ENCODE peak calls at places on chromosomes 5 and 9, in eight cellular contexts. D is heart left ventricle, Y is stomach, S is uterus, Q is prostate gland, V is Peyer's patch, W is ovary, I is cardiac muscle cell. C is an unnamed sample.

GRCh38 chr5:158992104-158992740 is 107.5 kb downstream of the EBF1 start:
- DNase-seq in D (no peak), Y (no peak), S (no peak), Q (no peak), V (no peak), W (no peak), I (peak), C (no peak)

GRCh38 chr9:100063185-100063584 is 35.6 kb downstream of the ERP44 start:
- DNase-seq in D (no peak), Y (no peak), S (no peak), Q (no peak), V (no peak), W (no peak), I (peak), C (no peak)

GRCh38 chr9:91992636-91993035 is 42.6 kb upstream of the ROR2 start:
- DNase-seq in D (no peak), Y (no peak), S (no peak), Q (no peak), V (no peak), W (no peak), I (no peak), C (no peak)

GRCh38 chr5:79621056-79621455 is 8.8 kb downstream of the TENT2 start:
- DNase-seq in D (no peak), Y (no peak), S (no peak), Q (no peak), V (no peak), W (no peak), I (peak), C (no peak)

GRCh38 chr5:10538103-10538788 is 25.6 kb upstream of the ANKRD33B start:
- DNase-seq in D (no peak), Y (no peak), S (no peak), Q (no peak), V (no peak), W (no peak), I (no peak), C (no peak)

GRCh38 chr5:159038907-159039306 is 60.8 kb downstream of the EBF1 start:
- DNase-seq in D (no peak), Y (no peak), S (no peak), Q (no peak), V (no peak), W (no peak), I (peak), C (no peak)

GRCh38 chr5:73483676-73484075 is 14.6 kb upstream of the BTF3 start:
- DNase-seq in D (no peak), Y (no peak), S (no peak), Q (no peak), V (no peak), W (no peak), I (no peak), C (no peak)

GRCh38 chr9:121331992-121332685 is 37.9 kb downstream of the STOM start:
- DNase-seq in D (no peak), Y (no peak), S (no peak), Q (no peak), V (no peak), W (no peak), I (peak), C (no peak)

GRCh38 chr9:113343732-113344231 is 3.7 kb upstream of the WDR31 start:
- DNase-seq in D (peak), Y (peak), S (peak), Q (peak), V (no peak), W (peak), I (peak), C (no peak)

GRCh38 chr5:90899014-90899604 is 340.5 kb downstream of the ADGRV1 start:
- DNase-seq in D (no peak), Y (no peak), S (no peak), Q (no peak), V (no peak), W (no peak), I (no peak), C (no peak)

GRCh38 chr9:23526806-23527205 is 299.2 kb downstream of the ELAVL2 start:
- DNase-seq in D (no peak), Y (no peak), S (no peak), Q (no peak), V (no peak), W (no peak), I (no peak), C (no peak)

GRCh38 chr9:14131353-14132088 is 182.4 kb downstream of the NFIB start:
- DNase-seq in D (no peak), Y (no peak), S (no peak), Q (no peak), V (no peak), W (no peak), I (no peak), C (no peak)

GRCh38 chr9:126704157-126704941 is 90.6 kb downstream of the LMX1B start:
- DNase-seq in D (peak), Y (no peak), S (peak), Q (no peak), V (peak), W (peak), I (peak), C (no peak)

GRCh38 chr9:101977614-101978210 is 239.3 kb upstream of the GRIN3A start:
- DNase-seq in D (no peak), Y (no peak), S (no peak), Q (no peak), V (no peak), W (no peak), I (peak), C (peak)

GRCh38 chr9:6739218-6739617 is 18.6 kb upstream of the KDM4C start:
- DNase-seq in D (no peak), Y (no peak), S (no peak), Q (no peak), V (no peak), W (no peak), I (peak), C (no peak)

GRCh38 chr5:179190851-179191505 is 130.8 kb downstream of the ZNF354C start:
- DNase-seq in D (peak), Y (no peak), S (no peak), Q (no peak), V (peak), W (no peak), I (no peak), C (no peak)

GRCh38 chr5:101370240-101370639 is 467.2 kb upstream of the ST8SIA4 start:
- DNase-seq in D (no peak), Y (no peak), S (no peak), Q (no peak), V (no peak), W (no peak), I (no peak), C (no peak)
- H3K4me3 ChIP-seq in D (no peak), Y (no peak), S (no peak), Q (no peak), V (no peak), W (no peak), I (no peak), C (no peak)

GRCh38 chr5:163399923-163400322 is 37.5 kb upstream of the CCNG1 start:
- DNase-seq in D (no peak), Y (no peak), S (no peak), Q (no peak), V (no peak), W (no peak), I (no peak), C (no peak)
- TF ChIP-seq CTCF in D (no peak), Y (no peak), S (no peak), Q (no peak), V (no peak), W (no peak), I (no peak), C (no peak)

DNA sequence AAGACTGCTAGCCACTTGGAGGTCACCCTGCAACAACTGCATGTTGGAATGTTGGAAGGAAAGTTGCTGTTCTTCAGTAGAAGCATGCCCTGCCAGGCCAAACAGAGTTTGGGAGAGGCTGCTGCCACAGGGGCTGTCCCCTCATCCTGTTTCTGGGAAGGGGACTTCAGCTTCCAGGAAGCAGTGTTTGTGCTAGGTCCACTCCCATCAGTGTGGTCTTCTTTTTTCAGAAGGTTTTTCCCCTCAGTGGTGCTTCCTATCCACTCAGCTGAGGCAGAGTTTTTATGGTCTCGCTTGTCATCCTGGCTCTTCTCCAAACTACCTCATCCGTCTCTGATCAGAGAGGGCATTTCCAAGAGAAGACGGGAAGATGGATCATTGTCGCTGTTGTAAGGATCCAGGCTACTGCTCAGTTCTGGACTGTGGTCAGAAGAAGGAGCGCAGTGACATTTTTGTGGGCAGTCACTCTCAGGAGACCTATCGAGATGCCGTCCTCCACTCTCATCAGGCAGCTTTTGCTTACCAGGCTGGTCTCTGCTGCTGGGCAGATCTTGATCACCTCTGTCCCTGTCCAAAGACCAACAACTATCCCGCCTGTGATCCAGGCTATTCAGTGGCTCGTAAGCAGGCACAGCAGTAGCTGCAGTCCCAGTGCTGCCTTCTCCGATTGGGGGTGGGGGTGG is 97.8 kb upstream of the C5orf63 start:
- DNase-seq in D (no peak), Y (no peak), S (no peak), Q (no peak), V (no peak), W (no peak), I (no peak), C (no peak)
- H3K4me3 ChIP-seq in D (no peak), Y (no peak), S (no peak), Q (no peak), V (no peak), W (no peak), I (no peak), C (no peak)

DNA sequence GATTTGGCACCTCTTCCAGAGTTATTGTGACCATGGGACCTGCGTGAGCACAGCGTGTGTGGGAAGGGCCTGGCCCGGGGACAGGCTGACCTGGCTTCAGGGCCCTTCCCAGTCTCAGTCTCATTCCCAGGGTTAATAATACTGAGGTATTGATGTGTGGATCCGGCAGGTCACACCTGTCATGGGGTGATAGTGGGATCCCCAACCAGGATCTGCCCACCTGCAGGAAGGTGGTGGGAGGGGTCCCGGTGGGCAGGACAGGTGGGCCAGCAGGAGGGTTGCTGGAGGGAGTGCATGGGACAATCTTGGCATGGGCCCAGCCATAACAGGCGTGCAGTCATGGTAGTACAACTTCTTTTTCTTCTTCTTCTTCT is 55.4 kb downstream of the COL15A1 start:
- DNase-seq in D (no peak), Y (no peak), S (no peak), Q (no peak), V (no peak), W (peak), I (no peak), C (no peak)
- TF ChIP-seq CTCF in D (no peak), Y (no peak), S (no peak), Q (no peak), V (no peak), W (no peak), I (no peak), C (no peak)

DNA sequence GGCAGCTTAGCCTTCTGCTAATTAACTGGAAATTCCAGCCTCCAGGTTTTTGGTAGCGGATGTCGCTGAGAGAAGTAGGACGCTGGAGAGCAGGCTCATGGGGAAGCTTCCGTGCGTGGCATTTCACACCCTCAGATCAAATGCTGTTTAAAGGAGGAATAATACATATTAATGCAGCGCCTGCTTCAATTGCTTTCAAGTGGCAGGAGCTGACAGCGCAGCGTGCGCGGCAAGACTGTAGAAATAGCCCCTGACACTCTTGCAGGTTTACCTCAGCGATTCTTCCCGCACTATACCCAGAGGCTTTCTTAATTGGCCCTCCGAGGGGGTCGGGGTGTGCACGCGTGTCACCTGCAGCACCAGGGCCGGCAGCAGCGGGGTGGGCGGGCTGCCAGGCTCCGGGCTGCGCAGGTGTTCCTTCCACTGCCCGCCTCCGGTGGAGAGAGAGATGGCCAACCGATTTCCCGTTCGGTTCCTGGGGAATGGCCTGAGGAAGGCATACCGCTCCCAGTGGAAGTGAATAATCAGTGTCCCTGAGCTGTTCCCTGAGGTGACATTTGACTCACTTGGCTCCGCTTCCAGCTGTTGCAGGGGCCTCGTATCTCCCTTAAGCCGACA is 427.9 kb downstream of the KCTD16 start:
- DNase-seq in D (peak), Y (peak), S (no peak), Q (no peak), V (no peak), W (no peak), I (no peak), C (no peak)
- H3K4me3 ChIP-seq in D (peak), Y (peak), S (no peak), Q (no peak), V (peak), W (no peak), I (peak), C (no peak)